ENCODE peak calls at places on chromosomes 4 and X, in nine cellular contexts. One of them, this sample, is unnamed.

GRCh38 chr4:151700566-151701316 is 60.1 kb downstream of the GATB start:
- DNase-seq in progenitor cell of endocrine pancreas: no peak
- DNase-seq in fibroblast of villous mesenchyme: no peak
- DNase-seq in hepatocyte: no peak
- DNase-seq in right lobe of liver: no peak
- DNase-seq in endothelial cell of umbilical vein: no peak
- DNase-seq in OCI-LY7: no peak
- DNase-seq in GM10248: no peak
- DNase-seq in neural crest cell: no peak
- DNase-seq in this sample: no peak

GRCh38 chr4:109989044-109989443 is 76.4 kb downstream of the EGF start:
- DNase-seq in right lobe of liver: no peak
- DNase-seq in neural crest cell: no peak
- DNase-seq in endothelial cell of umbilical vein: no peak
- DNase-seq in OCI-LY7: no peak
- DNase-seq in progenitor cell of endocrine pancreas: no peak
- DNase-seq in hepatocyte: peak; percentile 54
- DNase-seq in fibroblast of villous mesenchyme: no peak
- DNase-seq in GM10248: no peak
- DNase-seq in this sample: no peak

GRCh38 chr4:184514121-184514988 is 40.0 kb upstream of the IRF2 start:
- DNase-seq in progenitor cell of endocrine pancreas: no peak
- DNase-seq in hepatocyte: peak; percentile 61
- DNase-seq in fibroblast of villous mesenchyme: peak; percentile 84
- DNase-seq in neural crest cell: no peak
- DNase-seq in endothelial cell of umbilical vein: peak; percentile 48
- DNase-seq in right lobe of liver: no peak
- DNase-seq in GM10248: peak; percentile 89
- DNase-seq in OCI-LY7: no peak
- DNase-seq in this sample: no peak

GRCh38 chr4:37648084-37648817 is 37.9 kb downstream of the RELL1 start:
- DNase-seq in GM10248: no peak
- DNase-seq in hepatocyte: peak; percentile 92
- DNase-seq in progenitor cell of endocrine pancreas: peak; percentile 19
- DNase-seq in OCI-LY7: no peak
- DNase-seq in neural crest cell: no peak
- DNase-seq in fibroblast of villous mesenchyme: peak; percentile 97
- DNase-seq in endothelial cell of umbilical vein: peak; percentile 90
- DNase-seq in right lobe of liver: peak; percentile 84
- DNase-seq in this sample: no peak

GRCh38 chr4:54840992-54841768 is 183.4 kb downstream of the KIT start:
- DNase-seq in hepatocyte: peak; percentile 44
- DNase-seq in neural crest cell: no peak
- DNase-seq in progenitor cell of endocrine pancreas: no peak
- DNase-seq in fibroblast of villous mesenchyme: peak; percentile 7
- DNase-seq in OCI-LY7: no peak
- DNase-seq in endothelial cell of umbilical vein: no peak
- DNase-seq in right lobe of liver: no peak
- DNase-seq in GM10248: no peak
- DNase-seq in this sample: no peak

GRCh38 chr4:184769285-184769825 is 35.5 kb upstream of the CENPU start:
- DNase-seq in GM10248: no peak
- DNase-seq in hepatocyte: no peak
- DNase-seq in progenitor cell of endocrine pancreas: no peak
- DNase-seq in neural crest cell: no peak
- DNase-seq in endothelial cell of umbilical vein: no peak
- DNase-seq in fibroblast of villous mesenchyme: no peak
- DNase-seq in OCI-LY7: no peak
- DNase-seq in right lobe of liver: no peak
- DNase-seq in this sample: no peak

GRCh38 chr4:78667337-78667736 is 108.8 kb upstream of the BMP2K start:
- DNase-seq in right lobe of liver: no peak
- DNase-seq in OCI-LY7: no peak
- DNase-seq in progenitor cell of endocrine pancreas: no peak
- DNase-seq in endothelial cell of umbilical vein: no peak
- DNase-seq in hepatocyte: no peak
- DNase-seq in fibroblast of villous mesenchyme: no peak
- DNase-seq in neural crest cell: no peak
- DNase-seq in GM10248: no peak
- DNase-seq in this sample: no peak

GRCh38 chr4:133372699-133373098 is 223.6 kb downstream of the PCDH10 start:
- DNase-seq in right lobe of liver: no peak
- DNase-seq in endothelial cell of umbilical vein: no peak
- DNase-seq in GM10248: no peak
- DNase-seq in progenitor cell of endocrine pancreas: no peak
- DNase-seq in fibroblast of villous mesenchyme: no peak
- DNase-seq in hepatocyte: no peak
- DNase-seq in OCI-LY7: no peak
- DNase-seq in neural crest cell: no peak
- DNase-seq in this sample: no peak

GRCh38 chrX:5113128-5113527 is 1115.5 kb downstream of the NLGN4X start:
- DNase-seq in hepatocyte: peak; percentile 42
- DNase-seq in GM10248: peak; percentile 1
- DNase-seq in OCI-LY7: peak; percentile 52
- DNase-seq in fibroblast of villous mesenchyme: peak; percentile 1
- DNase-seq in neural crest cell: no peak
- DNase-seq in right lobe of liver: no peak
- DNase-seq in progenitor cell of endocrine pancreas: no peak
- DNase-seq in endothelial cell of umbilical vein: no peak
- DNase-seq in this sample: no peak

GRCh38 chr4:115279300-115279699 is 165.9 kb upstream of the NDST4 start:
- DNase-seq in neural crest cell: no peak
- DNase-seq in endothelial cell of umbilical vein: no peak
- DNase-seq in GM10248: no peak
- DNase-seq in progenitor cell of endocrine pancreas: no peak
- DNase-seq in right lobe of liver: no peak
- DNase-seq in hepatocyte: no peak
- DNase-seq in OCI-LY7: peak; percentile 24
- DNase-seq in fibroblast of villous mesenchyme: no peak
- DNase-seq in this sample: no peak

GRCh38 chr4:73620115-73620792 is at the start of gene RASSF6:
- DNase-seq in OCI-LY7: peak; percentile 86
- DNase-seq in GM10248: peak; percentile 36
- DNase-seq in endothelial cell of umbilical vein: no peak
- DNase-seq in neural crest cell: no peak
- DNase-seq in fibroblast of villous mesenchyme: no peak
- DNase-seq in right lobe of liver: peak; percentile 72
- DNase-seq in progenitor cell of endocrine pancreas: peak; percentile 79
- DNase-seq in hepatocyte: peak; percentile 91
- DNase-seq in this sample: no peak

GRCh38 chr4:128757712-128758111 is 51.8 kb upstream of the JADE1 start:
- DNase-seq in neural crest cell: no peak
- DNase-seq in fibroblast of villous mesenchyme: peak; percentile 18
- DNase-seq in endothelial cell of umbilical vein: no peak
- DNase-seq in hepatocyte: no peak
- DNase-seq in right lobe of liver: no peak
- DNase-seq in GM10248: no peak
- DNase-seq in OCI-LY7: peak; percentile 5
- DNase-seq in progenitor cell of endocrine pancreas: no peak
- DNase-seq in this sample: no peak

GRCh38 chrX:68989865-68990606 is 161.2 kb downstream of the EFNB1 start:
- DNase-seq in right lobe of liver: no peak
- DNase-seq in progenitor cell of endocrine pancreas: peak; percentile 51
- DNase-seq in hepatocyte: peak; percentile 48
- DNase-seq in fibroblast of villous mesenchyme: peak; percentile 77
- DNase-seq in GM10248: no peak
- DNase-seq in OCI-LY7: no peak
- DNase-seq in neural crest cell: peak; percentile 37
- DNase-seq in endothelial cell of umbilical vein: peak; percentile 44
- DNase-seq in this sample: peak; percentile 90

GRCh38 chrX:35680940-35681346 is 117.2 kb upstream of the MAGEB16 start:
- DNase-seq in hepatocyte: no peak
- DNase-seq in endothelial cell of umbilical vein: no peak
- DNase-seq in right lobe of liver: no peak
- DNase-seq in fibroblast of villous mesenchyme: no peak
- DNase-seq in neural crest cell: no peak
- DNase-seq in progenitor cell of endocrine pancreas: no peak
- DNase-seq in GM10248: no peak
- DNase-seq in OCI-LY7: no peak
- DNase-seq in this sample: no peak

GRCh38 chr4:100795581-100795980 is 277.8 kb upstream of the EMCN start:
- DNase-seq in OCI-LY7: no peak
- DNase-seq in right lobe of liver: no peak
- DNase-seq in fibroblast of villous mesenchyme: no peak
- DNase-seq in GM10248: no peak
- DNase-seq in progenitor cell of endocrine pancreas: no peak
- DNase-seq in endothelial cell of umbilical vein: no peak
- DNase-seq in hepatocyte: no peak
- DNase-seq in neural crest cell: no peak
- DNase-seq in this sample: no peak

DNA sequence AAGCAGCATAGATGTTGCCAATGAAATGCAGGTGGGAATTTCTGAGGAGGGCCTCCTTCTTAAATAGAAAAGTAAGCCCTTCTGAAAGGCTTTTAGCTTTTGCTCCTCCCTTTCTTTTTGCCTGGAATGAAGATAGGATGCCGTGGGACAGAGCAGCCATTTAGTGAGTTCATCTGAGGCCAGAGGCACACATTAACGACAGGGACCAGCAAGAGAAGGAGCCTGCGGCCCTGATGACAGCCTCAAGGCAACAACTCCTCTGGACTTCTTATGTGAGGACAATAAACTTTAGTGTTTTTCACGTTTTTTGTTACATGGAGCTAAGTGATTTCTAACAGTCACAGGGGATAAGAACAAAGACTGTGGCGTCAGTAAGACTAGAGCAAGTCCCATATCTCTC is 1.1 kb upstream of the BDH2 start:
- DNase-seq in OCI-LY7: no peak
- DNase-seq in right lobe of liver: no peak
- DNase-seq in fibroblast of villous mesenchyme: no peak
- DNase-seq in hepatocyte: no peak
- DNase-seq in GM10248: no peak
- DNase-seq in progenitor cell of endocrine pancreas: no peak
- DNase-seq in endothelial cell of umbilical vein: no peak
- DNase-seq in neural crest cell: no peak
- DNase-seq in this sample: no peak
- TF ChIP-seq CTCF in OCI-LY7: no peak
- TF ChIP-seq CTCF in right lobe of liver: no peak
- TF ChIP-seq CTCF in fibroblast of villous mesenchyme: no peak
- TF ChIP-seq CTCF in hepatocyte: no peak
- TF ChIP-seq CTCF in GM10248: no peak
- TF ChIP-seq CTCF in progenitor cell of endocrine pancreas: no peak
- TF ChIP-seq CTCF in endothelial cell of umbilical vein: no peak
- TF ChIP-seq CTCF in neural crest cell: no peak
- TF ChIP-seq CTCF in this sample: no peak

GRCh38 chrX:85112270-85112669 is 108.6 kb downstream of the APOOL start:
- DNase-seq in neural crest cell: no peak
- DNase-seq in progenitor cell of endocrine pancreas: no peak
- DNase-seq in GM10248: no peak
- DNase-seq in endothelial cell of umbilical vein: no peak
- DNase-seq in right lobe of liver: no peak
- DNase-seq in OCI-LY7: no peak
- DNase-seq in hepatocyte: no peak
- DNase-seq in fibroblast of villous mesenchyme: no peak
- DNase-seq in this sample: no peak

GRCh38 chrX:85111347-85111746 is 107.7 kb downstream of the APOOL start:
- DNase-seq in endothelial cell of umbilical vein: peak; percentile 4
- DNase-seq in right lobe of liver: no peak
- DNase-seq in fibroblast of villous mesenchyme: peak; percentile 16
- DNase-seq in hepatocyte: peak; percentile 27
- DNase-seq in OCI-LY7: peak; percentile 15
- DNase-seq in GM10248: peak; percentile 8
- DNase-seq in neural crest cell: no peak
- DNase-seq in progenitor cell of endocrine pancreas: no peak
- DNase-seq in this sample: no peak

GRCh38 chrX:85108165-85108564 is 104.5 kb downstream of the APOOL start:
- DNase-seq in GM10248: no peak
- DNase-seq in progenitor cell of endocrine pancreas: no peak
- DNase-seq in fibroblast of villous mesenchyme: no peak
- DNase-seq in endothelial cell of umbilical vein: no peak
- DNase-seq in hepatocyte: no peak
- DNase-seq in right lobe of liver: no peak
- DNase-seq in neural crest cell: no peak
- DNase-seq in OCI-LY7: no peak
- DNase-seq in this sample: no peak

GRCh38 chrX:85109235-85109634 is 105.6 kb downstream of the APOOL start:
- DNase-seq in GM10248: peak; percentile 16
- DNase-seq in endothelial cell of umbilical vein: no peak
- DNase-seq in OCI-LY7: peak; percentile 33
- DNase-seq in progenitor cell of endocrine pancreas: no peak
- DNase-seq in right lobe of liver: no peak
- DNase-seq in neural crest cell: no peak
- DNase-seq in fibroblast of villous mesenchyme: no peak
- DNase-seq in hepatocyte: no peak
- DNase-seq in this sample: no peak

GRCh38 chrX:85107407-85107806 is 103.7 kb downstream of the APOOL start:
- DNase-seq in right lobe of liver: no peak
- DNase-seq in fibroblast of villous mesenchyme: no peak
- DNase-seq in neural crest cell: no peak
- DNase-seq in endothelial cell of umbilical vein: no peak
- DNase-seq in GM10248: no peak
- DNase-seq in hepatocyte: no peak
- DNase-seq in OCI-LY7: no peak
- DNase-seq in progenitor cell of endocrine pancreas: no peak
- DNase-seq in this sample: no peak
- TF ChIP-seq CTCF in right lobe of liver: no peak
- TF ChIP-seq CTCF in fibroblast of villous mesenchyme: no peak
- TF ChIP-seq CTCF in neural crest cell: no peak
- TF ChIP-seq CTCF in endothelial cell of umbilical vein: no peak
- TF ChIP-seq CTCF in GM10248: no peak
- TF ChIP-seq CTCF in hepatocyte: no peak
- TF ChIP-seq CTCF in OCI-LY7: no peak
- TF ChIP-seq CTCF in progenitor cell of endocrine pancreas: no peak
- TF ChIP-seq CTCF in this sample: no peak

GRCh38 chrX:137926090-137926489 is 360.2 kb downstream of the ZIC3 start:
- DNase-seq in fibroblast of villous mesenchyme: no peak
- DNase-seq in hepatocyte: peak; percentile 9
- DNase-seq in GM10248: no peak
- DNase-seq in OCI-LY7: peak; percentile 5
- DNase-seq in progenitor cell of endocrine pancreas: no peak
- DNase-seq in right lobe of liver: no peak
- DNase-seq in neural crest cell: no peak
- DNase-seq in endothelial cell of umbilical vein: no peak
- DNase-seq in this sample: no peak
- TF ChIP-seq CTCF in fibroblast of villous mesenchyme: no peak
- TF ChIP-seq CTCF in hepatocyte: peak; percentile 33
- TF ChIP-seq CTCF in GM10248: no peak
- TF ChIP-seq CTCF in OCI-LY7: peak; percentile 62
- TF ChIP-seq CTCF in progenitor cell of endocrine pancreas: peak; percentile 62
- TF ChIP-seq CTCF in right lobe of liver: no peak
- TF ChIP-seq CTCF in neural crest cell: peak; percentile 63
- TF ChIP-seq CTCF in endothelial cell of umbilical vein: no peak
- TF ChIP-seq CTCF in this sample: no peak

DNA sequence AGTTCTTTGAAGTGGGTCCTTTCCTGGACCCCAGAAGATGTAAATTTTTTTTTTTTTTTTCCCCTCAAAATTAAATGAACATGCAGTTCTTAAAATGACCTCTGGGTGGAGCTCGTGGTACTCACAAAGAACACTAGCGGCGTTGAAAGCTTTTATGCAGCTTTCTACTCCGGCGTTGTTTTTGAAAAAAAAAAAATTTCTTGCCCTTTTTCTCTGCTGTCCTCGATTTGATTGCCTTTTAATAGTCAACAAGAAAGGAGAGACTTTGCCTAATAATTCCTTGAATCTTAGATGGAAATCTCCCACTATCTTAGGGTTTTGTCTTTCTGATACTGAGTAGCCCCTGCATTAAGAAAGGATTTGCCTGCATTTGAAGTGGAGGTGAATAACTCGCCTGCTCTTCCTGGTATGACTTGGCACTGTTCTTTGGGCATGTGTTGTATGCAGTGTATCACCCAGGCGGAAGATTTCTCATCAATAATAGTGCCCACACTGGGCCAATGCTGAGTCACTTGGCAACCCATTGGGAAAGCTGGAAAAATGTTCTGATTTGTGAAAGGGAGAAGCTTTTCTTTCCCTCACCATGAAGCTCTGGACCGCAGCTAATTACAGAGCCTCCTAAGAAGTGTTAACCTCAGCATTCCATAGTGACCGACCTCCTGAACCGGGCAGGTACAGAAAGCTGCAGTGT is 104.0 kb downstream of the PHEX start:
- DNase-seq in OCI-LY7: peak; percentile 40
- DNase-seq in right lobe of liver: no peak
- DNase-seq in endothelial cell of umbilical vein: peak; percentile 75
- DNase-seq in neural crest cell: peak; percentile 61
- DNase-seq in hepatocyte: peak; percentile 65
- DNase-seq in progenitor cell of endocrine pancreas: no peak
- DNase-seq in fibroblast of villous mesenchyme: peak; percentile 57
- DNase-seq in GM10248: peak; percentile 25
- DNase-seq in this sample: no peak
- TF ChIP-seq CTCF in OCI-LY7: peak; percentile 76
- TF ChIP-seq CTCF in right lobe of liver: peak; percentile 79
- TF ChIP-seq CTCF in endothelial cell of umbilical vein: peak; percentile 27
- TF ChIP-seq CTCF in neural crest cell: peak; percentile 91
- TF ChIP-seq CTCF in hepatocyte: peak; percentile 67
- TF ChIP-seq CTCF in progenitor cell of endocrine pancreas: peak; percentile 84
- TF ChIP-seq CTCF in fibroblast of villous mesenchyme: peak; percentile 64
- TF ChIP-seq CTCF in GM10248: peak; percentile 31
- TF ChIP-seq CTCF in this sample: peak; percentile 76